ENCODE peak calls at places on chromosome 2, in eight cellular contexts. J is kidney; V is dermis microvascular lymphatic vessel endothelial cell; M is LoVo; H is HT1080; P is fibroblast of the aortic adventitia; O is effector memory CD8-positive, alpha-beta T cell; X is A549. I is an unnamed sample.

GRCh38 chr2:88641330-88641729 is 14.1 kb upstream of the EIF2AK3 start:
- DNase-seq in J (no peak), V (no peak), M (no peak), H (no peak), P (no peak), O (no peak), X (no peak), I (no peak)

GRCh38 chr2:15943914-15944313 is 3.6 kb downstream of the MYCN start:
- DNase-seq in J (no peak), V (no peak), M (no peak), H (no peak), P (no peak), O (no peak), X (no peak), I (no peak)

GRCh38 chr2:189854152-189854551 is 69.9 kb downstream of the PMS1 start:
- DNase-seq in J (no peak), V (no peak), M (no peak), H (no peak), P (peak), O (no peak), X (no peak), I (no peak)

GRCh38 chr2:36277876-36278523 is 77.6 kb upstream of the CRIM1 start:
- DNase-seq in J (no peak), V (no peak), M (no peak), H (no peak), P (no peak), O (no peak), X (no peak), I (no peak)

GRCh38 chr2:102427249-102427648 is 4.3 kb downstream of the IL18RAP start:
- DNase-seq in J (no peak), V (no peak), M (no peak), H (no peak), P (no peak), O (no peak), X (no peak), I (no peak)

GRCh38 chr2:219551412-219551811 is 7.6 kb downstream of the TMEM198 start:
- DNase-seq in J (peak), V (no peak), M (no peak), H (peak), P (peak), O (no peak), X (no peak), I (no peak)

GRCh38 chr2:136206613-136207012 is 88.7 kb upstream of the CXCR4 start:
- DNase-seq in J (no peak), V (no peak), M (no peak), H (no peak), P (no peak), O (no peak), X (no peak), I (no peak)

GRCh38 chr2:179106342-179107178 is 56.6 kb upstream of the CCDC141 start:
- DNase-seq in J (no peak), V (peak), M (peak), H (peak), P (peak), O (no peak), X (peak), I (no peak)

GRCh38 chr2:127597984-127598380 is 48.0 kb upstream of the GPR17 start:
- DNase-seq in J (no peak), V (no peak), M (peak), H (peak), P (peak), O (no peak), X (no peak), I (no peak)

GRCh38 chr2:239095475-239095874 is 247.6 kb downstream of the TWIST2 start:
- DNase-seq in J (no peak), V (no peak), M (no peak), H (no peak), P (no peak), O (no peak), X (no peak), I (no peak)

GRCh38 chr2:84855730-84856129 is 25.2 kb downstream of the TRABD2A start:
- DNase-seq in J (no peak), V (no peak), M (no peak), H (no peak), P (no peak), O (no peak), X (no peak), I (no peak)

GRCh38 chr2:117693166-117693565 is 121.3 kb upstream of the DDX18 start:
- DNase-seq in J (no peak), V (no peak), M (no peak), H (no peak), P (no peak), O (no peak), X (no peak), I (no peak)

GRCh38 chr2:217538719-217539118 is 464.1 kb downstream of the TNS1 start:
- DNase-seq in J (no peak), V (no peak), M (peak), H (no peak), P (no peak), O (no peak), X (no peak), I (no peak)

GRCh38 chr2:143629344-143629743 is 500.1 kb downstream of the ARHGAP15 start:
- DNase-seq in J (no peak), V (no peak), M (peak), H (peak), P (no peak), O (no peak), X (no peak), I (no peak)

GRCh38 chr2:54514819-54515569 is 58.9 kb downstream of the SPTBN1 start:
- DNase-seq in J (no peak), V (no peak), M (no peak), H (no peak), P (no peak), O (no peak), X (no peak), I (no peak)

GRCh38 chr2:109663721-109664120 is 49.6 kb downstream of the SOWAHC start:
- DNase-seq in J (peak), V (peak), M (no peak), H (peak), P (peak), O (no peak), X (no peak), I (no peak)

GRCh38 chr2:237149425-237149824 is 63.7 kb downstream of the COPS8 start:
- DNase-seq in J (no peak), V (no peak), M (peak), H (no peak), P (no peak), O (no peak), X (no peak), I (no peak)

GRCh38 chr2:25044990-25045389 is 3.1 kb downstream of the EFR3B start:
- DNase-seq in J (no peak), V (no peak), M (no peak), H (no peak), P (no peak), O (no peak), X (no peak), I (no peak)

I was measured in chondrocyte.